ENCODE peak calls at places on chromosomes 4 and X, in five cellular contexts. X is transverse colon, G is ovary, L is sigmoid colon, S is tibial nerve. D is an unnamed sample.

GRCh38 chr4:60737858-60738257 is 462.3 kb upstream of the ADGRL3 start:
- DNase-seq in L (no peak), G (no peak), S (no peak), X (no peak), D (no peak)

GRCh38 chrX:13742397-13743176 is 8.0 kb downstream of the OFD1 start:
- DNase-seq in L (no peak), G (no peak), X (peak; percentile 15), S (no peak), D (no peak)

GRCh38 chr4:1031956-1032795 is 20.8 kb downstream of the FGFRL1 start:
- DNase-seq in S (no peak), G (no peak), X (no peak), L (no peak), D (no peak)

GRCh38 chr4:84366932-84367331 is 132.2 kb downstream of the NKX6-1 start:
- DNase-seq in G (no peak), X (no peak), L (no peak), S (no peak), D (no peak)

GRCh38 chrX:54157561-54157960 is 25.5 kb downstream of the FAM120C start:
- DNase-seq in L (no peak), X (no peak), S (no peak), G (no peak), D (no peak)

GRCh38 chr4:45741897-45742296 is 382.0 kb downstream of the GABRG1 start:
- DNase-seq in G (no peak), X (no peak), L (no peak), S (no peak), D (no peak)

GRCh38 chr4:1632109-1633104 is 51.7 kb downstream of the FAM53A start:
- DNase-seq in L (no peak), S (no peak), X (no peak), G (no peak), D (no peak)

GRCh38 chr4:133320576-133321170 is 171.6 kb downstream of the PCDH10 start:
- DNase-seq in L (no peak), S (no peak), G (no peak), X (no peak), D (no peak)

GRCh38 chr4:112975567-112976355 is 73.7 kb upstream of the ANK2 start:
- DNase-seq in S (no peak), G (no peak), X (no peak), L (no peak), D (no peak)

GRCh38 chrX:130108647-130109428 is 1.5 kb downstream of the ELF4 start:
- DNase-seq in G (no peak), S (no peak), X (peak; percentile 73), L (no peak), D (no peak)

GRCh38 chrX:135295238-135295943 is 13.9 kb upstream of the ETDC start:
- DNase-seq in G (no peak), X (peak; percentile 19), S (no peak), L (no peak), D (no peak)

GRCh38 chr4:168153596-168154440 is 61.5 kb downstream of the ANXA10 start:
- DNase-seq in G (peak; percentile 80), S (peak; percentile 70), L (no peak), X (peak; percentile 77), D (peak; percentile 80)

GRCh38 chrX:49178537-49178936 is 6.8 kb downstream of the PLP2 start:
- DNase-seq in L (peak; percentile 62), S (no peak), X (no peak), G (no peak), D (peak; percentile 27)

GRCh38 chr4:39706334-39706733 is 8.4 kb downstream of the UBE2K start:
- DNase-seq in X (peak; percentile 59), G (no peak), L (peak; percentile 74), S (no peak), D (no peak)

GRCh38 chrX:111869639-111870034 is 6.3 kb upstream of the TRPC5OS start:
- DNase-seq in X (peak; percentile 7), S (no peak), G (no peak), L (no peak), D (no peak)

GRCh38 chrX:132877954-132878536 is 80.4 kb downstream of the HS6ST2 start:
- DNase-seq in G (no peak), S (no peak), X (no peak), L (no peak), D (no peak)

GRCh38 chr4:140296871-140297570 is 76.4 kb upstream of the SCOC start:
- DNase-seq in L (no peak), G (peak; percentile 44), X (no peak), S (no peak), D (no peak)

GRCh38 chrX:119067023-119067739 is 5.6 kb upstream of the CT47C1 start:
- DNase-seq in G (peak; percentile 69), X (peak; percentile 52), S (peak; percentile 16), L (peak; percentile 77), D (no peak)

GRCh38 chr4:108382751-108383150 is 214.0 kb upstream of the LEF1 start:
- DNase-seq in X (no peak), S (no peak), L (no peak), G (no peak), D (no peak)

GRCh38 chr4:54683616-54684346 is 26.0 kb downstream of the KIT start:
- DNase-seq in X (no peak), L (no peak), G (no peak), S (no peak), D (no peak)

GRCh38 chrX:40949071-40949470 is 136.2 kb upstream of the USP9X start:
- DNase-seq in S (no peak), X (no peak), L (no peak), G (no peak), D (no peak)

GRCh38 chr4:144611850-144612249 is 34.1 kb upstream of the HHIP start:
- DNase-seq in S (no peak), G (no peak), L (no peak), X (peak; percentile 9), D (no peak)

GRCh38 chr4:145799225-145799624 is 119.3 kb downstream of the C4orf51 start:
- DNase-seq in X (no peak), L (no peak), G (no peak), S (no peak), D (no peak)

GRCh38 chrX:107135076-107135964 is 16.7 kb upstream of the RBM41 start:
- DNase-seq in G (no peak), X (no peak), S (no peak), L (no peak), D (no peak)

GRCh38 chr4:139297001-139297410 is 4.3 kb upstream of the NAA15 start:
- DNase-seq in L (no peak), X (no peak), S (no peak), G (no peak), D (no peak)

GRCh38 chr4:105122334-105122733 is 24.3 kb upstream of the TET2 start:
- DNase-seq in G (no peak), X (no peak), L (no peak), S (no peak), D (no peak)

GRCh38 chr4:22427676-22428075 is 88.2 kb downstream of the ADGRA3 start:
- DNase-seq in G (no peak), X (no peak), L (no peak), S (no peak), D (no peak)

GRCh38 chrX:40644175-40644574 is 3.2 kb downstream of the CXorf38 start:
- DNase-seq in G (no peak), S (no peak), X (no peak), L (no peak), D (no peak)

GRCh38 chr4:109368661-109369060 is 65.0 kb upstream of the SEC24B start:
- DNase-seq in L (no peak), S (no peak), G (no peak), X (no peak), D (no peak)

GRCh38 chr4:166165829-166166420 is 292.9 kb downstream of the TLL1 start:
- DNase-seq in L (no peak), X (no peak), G (no peak), S (no peak), D (no peak)

GRCh38 chr4:87081826-87082225 is 138.6 kb downstream of the KLHL8 start:
- DNase-seq in X (no peak), G (no peak), L (no peak), S (no peak), D (no peak)
- TF ChIP-seq EP300 in X (no peak), G (no peak), L (no peak), S (no peak), D (no peak)

GRCh38 chr4:184313710-184314659 is 96.3 kb upstream of the ENPP6 start:
- DNase-seq in X (peak; percentile 36), L (no peak), S (no peak), G (no peak), D (no peak)
- TF ChIP-seq POLR2A in X (no peak), L (no peak), S (no peak), G (no peak), D (no peak)

DNA sequence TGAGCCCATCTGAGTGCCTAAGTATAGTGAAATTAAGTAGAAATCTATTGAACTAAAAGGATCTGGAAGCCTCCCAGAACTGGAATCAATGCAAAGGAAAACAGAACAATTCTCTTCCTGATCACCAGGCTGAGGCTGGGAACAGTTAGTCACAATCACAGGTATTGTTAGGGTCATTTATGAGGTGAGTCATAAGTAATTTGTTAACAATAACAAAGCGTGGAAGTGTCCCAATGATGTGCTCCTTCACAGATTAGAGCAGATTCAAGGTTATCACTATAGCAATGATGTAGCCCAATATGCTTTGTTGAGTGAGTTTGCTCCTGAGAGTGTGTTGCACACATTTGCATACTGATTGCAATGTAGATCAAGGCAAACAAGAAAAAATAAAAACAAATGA is 228.1 kb downstream of the ZNF674 start:
- DNase-seq in L (no peak), X (no peak), G (no peak), S (no peak), D (no peak)
- TF ChIP-seq EP300 in L (no peak), X (no peak), G (no peak), S (no peak), D (no peak)

GRCh38 chr4:26185436-26185835 is 135.4 kb upstream of the RBPJ start:
- DNase-seq in X (no peak), S (no peak), G (no peak), L (no peak), D (no peak)
- TF ChIP-seq POLR2A in X (no peak), S (no peak), G (no peak), L (no peak), D (no peak)

GRCh38 chr4:153141238-153141637 is 63.0 kb upstream of the TRIM2 start:
- DNase-seq in S (no peak), L (no peak), G (no peak), X (no peak), D (no peak)

GRCh38 chr4:153140294-153140693 is 63.9 kb upstream of the TRIM2 start:
- DNase-seq in L (no peak), X (no peak), G (no peak), S (no peak), D (no peak)

GRCh38 chr4:153142700-153143438 is 61.4 kb upstream of the TRIM2 start:
- DNase-seq in X (peak; percentile 85), G (peak; percentile 74), L (peak; percentile 82), S (peak; percentile 35), D (peak; percentile 79)

GRCh38 chr4:153146031-153146430 is 58.2 kb upstream of the TRIM2 start:
- DNase-seq in G (no peak), L (no peak), X (no peak), S (no peak), D (no peak)

GRCh38 chr4:153143527-153144348 is 60.5 kb upstream of the TRIM2 start:
- DNase-seq in S (no peak), L (no peak), X (peak; percentile 29), G (no peak), D (no peak)
- TF ChIP-seq EP300 in S (no peak), L (no peak), X (no peak), G (no peak), D (no peak)

GRCh38 chrX:85003655-85004244 is at the start of gene APOOL:
- DNase-seq in L (peak; percentile 91), G (peak; percentile 85), S (peak; percentile 58), X (peak; percentile 91), D (peak; percentile 83)
- TF ChIP-seq POLR2A in L (no peak), G (no peak), S (no peak), X (peak; percentile 29), D (no peak)

GRCh38 chrX:67780694-67781109 is 236.9 kb downstream of the AR start:
- DNase-seq in X (peak; percentile 27), S (peak; percentile 41), L (peak; percentile 77), G (peak; percentile 80), D (peak; percentile 82)
- TF ChIP-seq EP300 in X (no peak), S (no peak), L (no peak), G (no peak), D (no peak)

D was measured in suprapubic skin.